ENCODE peak calls at places on chromosomes 2 and 18, in four cellular contexts. B, V, H and A are unnamed samples.

GRCh38 chr2:206442854-206443734 is at the start of gene ADAM23:
- DNase-seq in B (no peak), V (no peak), H (peak; percentile 73), A (no peak)

GRCh38 chr2:29455202-29455885 is 340.1 kb downstream of the CLIP4 start:
- DNase-seq in V (no peak), B (no peak), H (no peak), A (no peak)

GRCh38 chr2:126809357-126809756 is 89.3 kb upstream of the TEX51 start:
- DNase-seq in B (no peak), V (no peak), H (no peak), A (peak; percentile 15)

GRCh38 chr18:72768681-72769229 is 99.0 kb downstream of the NETO1 start:
- DNase-seq in V (no peak), B (no peak), H (no peak), A (no peak)

GRCh38 chr2:137950238-137950637 is 14.0 kb upstream of the HNMT start:
- DNase-seq in B (no peak), V (no peak), H (no peak), A (no peak)

GRCh38 chr2:16861154-16861929 is 195.7 kb upstream of the CYRIA start:
- DNase-seq in V (no peak), B (no peak), H (no peak), A (no peak)

GRCh38 chr2:151728736-151729415 is 5.4 kb downstream of the NEB start:
- DNase-seq in B (no peak), V (no peak), H (no peak), A (no peak)

GRCh38 chr18:58128286-58129018 is 84.4 kb downstream of the NEDD4L start:
- DNase-seq in H (no peak), V (no peak), B (peak; percentile 42), A (peak; percentile 71)

GRCh38 chr2:67641302-67641701 is 244.2 kb downstream of the ETAA1 start:
- DNase-seq in V (no peak), H (no peak), B (no peak), A (no peak)

GRCh38 chr2:23918837-23919489 is 8.0 kb downstream of the ATAD2B start:
- DNase-seq in V (no peak), B (no peak), H (no peak), A (no peak)

GRCh38 chr2:202871161-202872141 is at the start of gene ICA1L:
- DNase-seq in V (no peak), B (peak; percentile 57), H (peak; percentile 87), A (peak; percentile 68)

GRCh38 chr2:29532451-29532850 is 388.9 kb downstream of the ALK start:
- DNase-seq in V (no peak), B (no peak), H (no peak), A (no peak)

GRCh38 chr2:239274391-239275001 is 126.3 kb downstream of the HDAC4 start:
- DNase-seq in B (peak; percentile 29), H (peak; percentile 42), V (peak; percentile 58), A (peak; percentile 48)

GRCh38 chr2:176494949-176495353 is 225.7 kb downstream of the MTX2 start:
- DNase-seq in V (no peak), B (peak; percentile 26), H (peak; percentile 82), A (no peak)

GRCh38 chr2:180572346-180572745 is 408.1 kb upstream of the UBE2E3 start:
- DNase-seq in H (no peak), V (no peak), B (no peak), A (no peak)

GRCh38 chr2:42054657-42055430 is 7.0 kb downstream of the PKDCC start:
- DNase-seq in B (peak; percentile 39), V (peak; percentile 10), H (peak; percentile 48), A (no peak)

GRCh38 chr2:20997953-20998722 is 45.7 kb downstream of the APOB start:
- DNase-seq in B (no peak), V (no peak), H (no peak), A (no peak)

GRCh38 chr2:44056947-44057346 is 61.2 kb upstream of the LRPPRC start:
- DNase-seq in H (no peak), V (no peak), B (no peak), A (no peak)

GRCh38 chr18:48781041-48781989 is 169.4 kb downstream of the SMAD7 start:
- DNase-seq in B (peak; percentile 79), V (no peak), H (peak; percentile 85), A (peak; percentile 75)

GRCh38 chr2:84427235-84428138 is 31.6 kb downstream of the SUCLG1 start:
- DNase-seq in V (no peak), H (no peak), B (no peak), A (no peak)

DNA sequence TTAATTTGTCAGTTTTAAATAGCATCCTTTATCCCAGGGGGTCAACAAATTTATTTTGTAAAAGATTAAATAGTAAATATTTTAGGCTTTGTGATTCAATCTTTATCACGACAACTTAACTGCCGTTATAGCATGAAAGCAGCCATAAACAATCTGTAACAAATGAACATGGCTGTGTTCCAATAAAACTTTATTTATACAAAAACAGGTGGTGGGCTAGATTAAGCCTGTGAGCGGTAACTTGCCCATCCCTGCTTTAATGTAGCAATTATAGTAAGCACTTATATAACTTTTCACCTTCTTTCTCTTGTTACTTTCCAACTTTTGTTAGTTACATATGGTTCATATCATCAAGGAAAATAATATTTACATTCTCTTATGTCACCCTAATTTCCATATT is 121.9 kb downstream of the ATL2 start:
- DNase-seq in B (no peak), V (no peak), H (no peak), A (no peak)
- H3K27ac ChIP-seq in B (no peak overlapping the region), V (no peak overlapping the region), H (no peak overlapping the region), A (no peak overlapping the region)

DNA sequence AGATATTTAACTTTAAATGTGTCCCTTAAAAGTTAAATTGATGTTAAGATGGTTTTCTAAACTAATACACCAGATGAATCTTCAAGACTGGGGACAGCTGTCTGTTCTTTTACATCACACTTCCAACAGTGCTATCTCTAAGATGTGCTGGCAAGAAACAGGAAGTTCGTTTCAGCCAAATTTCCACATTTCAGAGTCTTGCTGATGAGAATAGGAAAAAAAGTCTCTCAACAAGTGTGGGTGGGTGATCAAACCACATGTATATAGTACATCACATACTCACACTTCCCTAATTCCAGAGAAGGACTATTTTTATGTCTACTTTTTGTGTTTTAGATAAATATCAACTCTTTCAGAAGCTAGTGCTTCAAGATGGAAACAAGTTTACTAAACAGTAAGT is 1712.8 kb upstream of the TMEFF2 start:
- DNase-seq in H (no peak), V (no peak), B (no peak), A (no peak)
- H3K4me1 ChIP-seq in H (no peaks in the 10 kb centered on the region), V (no peaks in the 10 kb centered on the region), B (no peaks in the 10 kb centered on the region), A (no peaks in the 10 kb centered on the region)

GRCh38 chr2:219497495-219498279 is 1.0 kb upstream of the GMPPA start:
- DNase-seq in H (peak; percentile 94), B (peak; percentile 92), V (peak; percentile 56), A (peak; percentile 95)

GRCh38 chr2:219499058-219499307 is 292 bp downstream of the GMPPA start:
- DNase-seq in H (no peak), V (no peak), B (no peak), A (no peak)

GRCh38 chr2:219499555-219499954 is 864 bp downstream of the GMPPA start:
- DNase-seq in H (no peak), V (no peak), B (no peak), A (no peak)

GRCh38 chr2:219496781-219497494 is 1.8 kb upstream of the GMPPA start:
- DNase-seq in B (peak; percentile 29), V (no peak), H (peak; percentile 81), A (peak; percentile 62)

DNA sequence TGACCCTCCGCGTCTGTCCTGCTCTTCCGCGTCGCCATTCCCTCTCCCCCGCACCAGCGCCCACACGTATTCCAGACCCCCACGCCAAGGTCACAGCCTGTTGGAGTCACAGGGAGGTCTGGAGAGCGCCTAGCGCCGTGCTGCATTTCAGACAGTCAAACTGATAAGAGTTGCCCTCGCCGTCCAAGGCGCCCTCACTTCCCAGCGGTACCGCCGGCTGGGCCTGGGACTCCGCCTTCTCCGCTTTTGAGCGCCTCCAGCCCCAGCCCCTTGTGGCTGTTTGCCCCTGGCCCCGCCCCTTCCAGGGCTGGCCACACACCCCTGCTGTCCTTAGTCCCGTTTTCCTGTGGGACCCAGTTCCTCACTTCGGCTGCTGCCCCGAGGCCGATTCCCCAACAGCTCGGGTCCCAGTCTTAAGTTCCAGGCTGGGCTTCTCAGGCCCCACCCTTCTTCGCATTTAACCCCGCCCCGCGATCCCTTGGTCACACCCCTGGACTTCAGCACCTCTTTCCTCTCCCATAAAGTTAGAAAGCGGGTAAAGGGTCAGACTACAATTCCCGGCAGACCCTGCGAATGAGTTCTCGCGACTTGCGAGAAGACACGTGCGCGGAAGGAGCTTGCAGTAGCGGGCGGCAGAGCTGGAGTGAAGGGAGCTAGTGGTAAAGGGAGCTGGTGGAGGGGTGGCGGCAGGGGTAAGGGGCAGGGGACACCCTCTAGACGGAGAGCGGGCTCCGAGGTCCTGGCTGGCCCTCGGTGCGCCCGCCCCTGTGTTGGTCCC is at the start of gene GMPPA:
- DNase-seq in B (peak; percentile 97), H (peak; percentile 97), V (peak; percentile 99), A (peak; percentile 99)
- TF ChIP-seq POLR2A in B (no peak), H (peak; percentile 46), V (peak; percentile 58), A (peak; percentile 82)

GRCh38 chr2:68732036-68732435 is 2.6 kb upstream of the ARHGAP25 start:
- DNase-seq in V (no peak), B (no peak), H (no peak), A (no peak)

GRCh38 chr2:68734176-68734575 is 435 bp upstream of the ARHGAP25 start:
- DNase-seq in H (no peak), V (no peak), B (no peak), A (no peak)

GRCh38 chr2:68734688-68735525 is at the start of gene ARHGAP25:
- DNase-seq in H (no peak), V (no peak), B (no peak), A (no peak)

GRCh38 chr2:68732533-68732932 is 2.1 kb upstream of the ARHGAP25 start:
- DNase-seq in H (no peak), B (no peak), V (no peak), A (no peak)

DNA sequence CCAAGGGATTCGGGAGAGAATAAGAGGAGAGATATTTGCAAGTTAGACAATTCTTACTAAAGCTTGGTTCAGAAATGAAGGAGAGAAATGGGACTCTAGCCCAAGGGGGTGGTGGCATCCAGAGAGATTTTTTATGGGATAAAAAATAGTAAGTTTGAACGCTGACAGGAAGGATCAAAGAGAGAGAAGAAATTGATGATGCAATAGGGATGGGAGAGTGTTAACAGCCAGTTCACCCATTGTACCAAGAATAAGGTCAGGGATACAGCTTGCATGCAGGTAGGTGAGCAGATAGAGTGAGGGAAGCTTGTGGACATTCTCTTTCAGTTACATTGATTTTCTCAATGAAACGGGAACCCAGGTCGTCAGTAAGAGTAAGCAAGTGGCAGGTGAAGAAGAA is 1.2 kb upstream of the ARHGAP25 start:
- DNase-seq in V (no peak), H (no peak), B (no peak), A (no peak)
- H3K27ac ChIP-seq in V (no peak overlapping the region), H (no peak overlapping the region), B (no peak overlapping the region), A (peak overlapping the region; percentile 89)

DNA sequence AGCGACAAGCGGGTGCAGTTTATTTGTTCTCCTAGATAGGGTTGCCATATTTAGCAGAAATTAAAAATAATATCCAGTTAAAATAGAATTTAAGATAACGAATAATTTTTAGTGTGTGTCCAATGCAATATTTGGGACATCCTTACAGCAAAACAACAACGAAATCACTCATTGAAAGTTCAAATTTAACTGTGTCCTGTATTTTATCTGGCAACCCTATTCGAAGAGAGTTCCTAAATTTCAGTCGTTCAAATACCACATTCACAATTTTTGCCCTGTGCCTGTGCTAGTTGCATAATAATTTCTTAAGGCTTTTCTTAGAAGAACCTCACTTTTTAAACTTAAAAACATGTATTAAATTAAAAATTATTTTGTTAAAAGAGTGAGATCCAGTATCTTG is 664 bp downstream of the DGUOK start:
- DNase-seq in H (no peak), V (no peak), B (no peak), A (no peak)
- H3K4me1 ChIP-seq in H (peaks cover 3% of the 10 kb centered on the region), V (peaks cover 17% of the 10 kb centered on the region), B (peaks cover 24% of the 10 kb centered on the region), A (peaks cover 13% of the 10 kb centered on the region)

GRCh38 chr2:97645700-97646629 is at the start of gene COX5B:
- DNase-seq in B (peak; percentile 99), H (peak; percentile 99), V (peak; percentile 87), A (peak; percentile 100)
- TF ChIP-seq POLR2A in B (no peak), H (peak; percentile 74), V (peak; percentile 91), A (peak; percentile 88)